ENCODE peak calls at places on chromosomes 16 and 17, in five cellular contexts. One of them, this sample, is unnamed.

GRCh38 chr16:666572-666971 is 1.4 kb upstream of the RHOT2 start:
- DNase-seq in stomach: no peak
- DNase-seq in neural progenitor cell: no peak
- DNase-seq in heart left ventricle: no peak
- DNase-seq in left lung: no peak
- DNase-seq in this sample: no peak

GRCh38 chr17:40433551-40434384 is 9.5 kb upstream of the IGFBP4 start:
- DNase-seq in left lung: no peak
- DNase-seq in heart left ventricle: no peak
- DNase-seq in stomach: no peak
- DNase-seq in neural progenitor cell: peak; percentile 72
- DNase-seq in this sample: no peak

GRCh38 chr16:4847774-4848587 is 700 bp downstream of the UBN1 start:
- DNase-seq in stomach: peak; percentile 73
- DNase-seq in heart left ventricle: peak; percentile 72
- DNase-seq in left lung: peak; percentile 91
- DNase-seq in neural progenitor cell: peak; percentile 75
- DNase-seq in this sample: no peak

GRCh38 chr16:50069060-50069459 is 3.3 kb downstream of the HEATR3 start:
- DNase-seq in left lung: no peak
- DNase-seq in heart left ventricle: no peak
- DNase-seq in neural progenitor cell: no peak
- DNase-seq in stomach: no peak
- DNase-seq in this sample: no peak

GRCh38 chr16:68033101-68033500 is 10.0 kb downstream of the DUS2 start:
- DNase-seq in neural progenitor cell: no peak
- DNase-seq in heart left ventricle: no peak
- DNase-seq in left lung: no peak
- DNase-seq in stomach: no peak
- DNase-seq in this sample: no peak

GRCh38 chr17:61381537-61381936 is 18.1 kb upstream of the TBX2 start:
- DNase-seq in neural progenitor cell: no peak
- DNase-seq in stomach: no peak
- DNase-seq in left lung: no peak
- DNase-seq in heart left ventricle: no peak
- DNase-seq in this sample: no peak

GRCh38 chr17:79563237-79564013 is 47.4 kb downstream of the RBFOX3 start:
- DNase-seq in heart left ventricle: no peak
- DNase-seq in left lung: no peak
- DNase-seq in stomach: no peak
- DNase-seq in neural progenitor cell: no peak
- DNase-seq in this sample: no peak

GRCh38 chr16:71338193-71338592 is 20.3 kb upstream of the CALB2 start:
- DNase-seq in neural progenitor cell: no peak
- DNase-seq in left lung: no peak
- DNase-seq in heart left ventricle: no peak
- DNase-seq in stomach: no peak
- DNase-seq in this sample: peak; percentile 55

GRCh38 chr17:28689011-28689410 is 22.7 kb downstream of the PROCA1 start:
- DNase-seq in left lung: no peak
- DNase-seq in neural progenitor cell: no peak
- DNase-seq in stomach: no peak
- DNase-seq in heart left ventricle: no peak
- DNase-seq in this sample: no peak

DNA sequence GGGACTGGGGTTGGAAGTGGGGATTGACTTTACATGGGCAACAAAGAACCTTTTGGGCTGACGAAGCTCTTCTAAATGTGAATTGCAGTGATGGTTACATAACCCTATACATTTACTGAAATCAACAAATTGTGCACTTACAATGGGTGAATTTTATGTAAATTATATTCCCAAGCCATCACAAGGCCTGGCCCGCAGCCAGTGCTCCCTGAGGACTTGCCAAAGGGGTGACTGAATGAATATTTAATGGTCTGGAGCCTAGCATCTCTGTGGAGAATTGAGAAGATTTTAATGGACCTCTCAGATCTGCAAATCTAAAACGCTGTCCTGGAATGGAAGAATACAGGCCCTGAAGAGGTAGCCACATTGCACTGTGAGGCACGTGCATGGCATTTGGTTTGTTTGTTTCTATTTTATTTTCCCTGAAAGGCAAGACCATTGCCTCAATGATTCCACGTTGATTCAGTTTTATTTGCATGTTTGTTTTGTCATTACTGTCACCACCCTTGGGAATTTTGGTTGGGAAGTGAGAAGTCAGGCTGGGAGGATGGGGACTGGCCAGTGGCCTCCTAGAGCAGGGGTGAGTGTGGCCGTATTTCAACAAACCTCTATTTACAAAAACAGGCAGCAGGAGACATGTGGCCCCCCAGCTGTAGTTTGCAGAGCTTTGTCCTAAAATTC is 40.3 kb upstream of the GCSH start:
- DNase-seq in heart left ventricle: no peak
- DNase-seq in neural progenitor cell: no peak
- DNase-seq in left lung: no peak
- DNase-seq in stomach: no peak
- DNase-seq in this sample: no peak
- H3K27ac ChIP-seq in heart left ventricle: no peak overlapping the region
- H3K27ac ChIP-seq in neural progenitor cell: no peak overlapping the region
- H3K27ac ChIP-seq in left lung: no peak overlapping the region
- H3K27ac ChIP-seq in stomach: no peak overlapping the region
- H3K27ac ChIP-seq in this sample: no peak overlapping the region

GRCh38 chr17:1182831-1183578 is 3.2 kb upstream of the ABR start:
- DNase-seq in neural progenitor cell: peak; percentile 75
- DNase-seq in stomach: no peak
- DNase-seq in left lung: no peak
- DNase-seq in heart left ventricle: no peak
- DNase-seq in this sample: no peak
- H3K27ac ChIP-seq in neural progenitor cell: no peak overlapping the region
- H3K27ac ChIP-seq in stomach: no peak overlapping the region
- H3K27ac ChIP-seq in left lung: no peak overlapping the region
- H3K27ac ChIP-seq in heart left ventricle: peak overlapping the region; percentile 19
- H3K27ac ChIP-seq in this sample: no peak overlapping the region

DNA sequence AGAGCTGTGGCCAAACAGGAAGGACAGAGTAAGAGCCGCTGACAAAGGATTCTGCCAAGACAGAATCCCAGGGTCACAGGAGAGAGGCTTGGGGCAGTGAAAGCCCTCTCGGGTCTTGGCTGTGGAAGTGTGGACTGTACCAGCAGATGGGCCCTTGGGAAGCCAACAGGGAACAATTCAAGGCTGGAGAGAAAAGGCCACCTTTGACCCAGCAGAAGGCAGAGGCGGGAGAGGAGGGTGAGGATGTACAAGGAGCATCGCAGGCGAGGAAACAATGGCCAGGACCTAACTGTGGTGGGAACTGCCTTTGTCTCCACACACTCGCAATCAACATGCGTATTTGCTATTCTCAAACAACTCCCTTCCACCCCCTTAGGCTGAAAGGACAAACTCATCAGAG is 15.7 kb downstream of the CARHSP1 start:
- DNase-seq in neural progenitor cell: no peak
- DNase-seq in heart left ventricle: no peak
- DNase-seq in left lung: no peak
- DNase-seq in stomach: no peak
- DNase-seq in this sample: no peak
- H3K27ac ChIP-seq in neural progenitor cell: peak overlapping the region; percentile 70
- H3K27ac ChIP-seq in heart left ventricle: peak overlapping the region; percentile 38
- H3K27ac ChIP-seq in left lung: peak overlapping the region; percentile 68
- H3K27ac ChIP-seq in stomach: peak overlapping the region; percentile 27
- H3K27ac ChIP-seq in this sample: peak overlapping the region; percentile 88

DNA sequence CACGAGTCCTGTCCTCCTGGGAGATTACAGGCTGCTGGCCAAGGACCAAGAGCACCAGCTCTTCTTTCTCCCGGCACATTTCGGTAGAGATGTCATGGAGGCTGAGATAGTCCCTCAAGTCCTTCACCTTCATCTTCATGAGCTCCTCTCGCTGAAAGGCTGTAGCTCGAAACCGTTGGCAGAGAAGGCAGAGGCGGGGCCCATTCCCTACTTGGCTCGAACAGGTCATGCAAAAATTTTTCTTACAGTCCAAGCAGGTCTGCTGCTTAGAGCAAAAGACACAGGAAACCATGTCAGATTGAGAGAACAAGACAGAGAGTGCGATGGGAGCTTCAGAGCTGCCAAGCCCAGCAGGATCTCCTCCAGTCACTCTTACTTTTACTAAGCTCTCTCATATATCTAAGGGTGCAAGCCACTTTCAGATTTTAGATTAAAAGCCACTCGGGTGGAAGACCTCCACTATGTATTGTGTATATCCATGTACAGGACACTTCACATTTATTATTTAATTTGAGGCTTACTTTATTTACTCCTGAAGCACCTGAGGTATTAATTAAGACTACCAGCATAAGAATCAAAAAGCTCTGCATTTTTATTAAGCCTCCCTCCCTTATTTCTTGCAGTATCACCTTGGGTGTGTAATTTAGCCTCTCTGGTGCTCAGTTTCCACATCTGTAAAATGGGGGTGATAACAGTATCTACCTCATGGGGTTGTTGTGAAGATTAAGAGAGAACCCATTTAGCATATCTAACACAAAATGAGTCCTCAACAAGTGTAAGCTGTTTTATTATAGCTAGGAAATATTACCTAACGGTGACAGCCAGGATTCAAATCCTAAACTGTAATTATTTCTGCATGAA is 41.4 kb downstream of the LIG3 start:
- DNase-seq in heart left ventricle: no peak
- DNase-seq in stomach: no peak
- DNase-seq in neural progenitor cell: no peak
- DNase-seq in left lung: no peak
- DNase-seq in this sample: no peak
- H3K27ac ChIP-seq in heart left ventricle: peak overlapping the region; percentile 69
- H3K27ac ChIP-seq in stomach: peak overlapping the region; percentile 82
- H3K27ac ChIP-seq in neural progenitor cell: no peak overlapping the region
- H3K27ac ChIP-seq in left lung: peak overlapping the region; percentile 86
- H3K27ac ChIP-seq in this sample: peak overlapping the region; percentile 81

DNA sequence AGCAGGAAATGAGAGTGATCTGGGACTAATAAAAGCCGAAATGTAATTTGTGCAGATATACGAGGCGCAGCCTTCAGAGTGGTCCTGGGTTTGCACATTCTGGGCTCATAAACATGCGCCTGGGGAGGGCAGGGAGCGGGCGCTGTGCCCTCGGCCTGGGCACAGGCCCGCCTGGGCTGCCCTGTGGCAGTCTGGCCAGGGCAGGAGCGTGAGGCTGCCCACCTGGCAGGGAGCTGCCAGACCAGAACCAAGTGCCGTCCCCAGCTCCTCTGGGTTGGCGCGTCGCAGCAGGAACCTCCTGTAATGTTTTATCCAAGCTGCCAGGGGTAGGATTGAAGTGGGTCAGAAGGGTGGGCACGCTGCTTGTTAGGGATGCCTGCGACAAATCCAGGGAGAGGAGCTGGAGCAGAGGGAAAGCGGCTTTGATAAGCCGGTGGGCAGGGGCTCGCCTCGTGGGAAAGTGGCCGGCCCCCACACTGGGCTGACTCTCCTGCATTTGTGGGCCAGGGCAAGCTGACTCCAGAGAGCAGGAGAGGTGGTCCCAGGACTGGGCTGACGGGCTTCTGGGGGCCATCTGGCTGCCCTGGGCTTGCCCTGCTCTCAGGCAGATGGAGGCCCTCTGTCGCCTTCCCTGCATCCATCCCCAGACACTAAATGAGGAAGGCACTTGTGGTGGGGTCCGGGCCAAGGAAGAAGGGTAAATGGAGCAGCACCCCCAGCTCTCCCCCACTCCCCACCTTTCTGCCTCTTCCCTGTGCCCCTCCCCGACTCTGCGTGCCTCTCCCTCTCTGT is 45.9 kb downstream of the SREBF1 start:
- DNase-seq in neural progenitor cell: no peak
- DNase-seq in heart left ventricle: peak; percentile 22
- DNase-seq in left lung: no peak
- DNase-seq in stomach: no peak
- DNase-seq in this sample: no peak
- H3K27ac ChIP-seq in neural progenitor cell: no peak overlapping the region
- H3K27ac ChIP-seq in heart left ventricle: peak overlapping the region; percentile 7
- H3K27ac ChIP-seq in left lung: no peak overlapping the region
- H3K27ac ChIP-seq in stomach: no peak overlapping the region
- H3K27ac ChIP-seq in this sample: no peak overlapping the region

GRCh38 chr17:47693667-47694017 is 319 bp upstream of the TBKBP1 start:
- DNase-seq in heart left ventricle: no peak
- DNase-seq in neural progenitor cell: no peak
- DNase-seq in left lung: no peak
- DNase-seq in stomach: no peak
- DNase-seq in this sample: no peak
- H3K27ac ChIP-seq in heart left ventricle: peak overlapping the region; percentile 89
- H3K27ac ChIP-seq in neural progenitor cell: no peak overlapping the region
- H3K27ac ChIP-seq in left lung: peak overlapping the region; percentile 95
- H3K27ac ChIP-seq in stomach: peak overlapping the region; percentile 96
- H3K27ac ChIP-seq in this sample: peak overlapping the region; percentile 10